ENCODE peak calls at places on chromosome 3, in eight cellular contexts. Y is H1, E is spleen, R is HL-60, L is stomach, X is transverse colon, P is prostate gland, Q is sigmoid colon. D is an unnamed sample.

GRCh38 chr3:21462151-21462550 is 288.9 kb downstream of the ZNF385D start:
- DNase-seq in X (no peak), L (no peak), E (no peak), P (no peak), Y (no peak), R (no peak), Q (no peak), D (no peak)

GRCh38 chr3:148718982-148719862 is 21.5 kb downstream of the AGTR1 start:
- DNase-seq in P (no peak), Y (no peak), L (no peak), Q (no peak), E (no peak), X (no peak), R (no peak), D (no peak)

GRCh38 chr3:71245052-71245488 is 338.5 kb downstream of the FOXP1 start:
- DNase-seq in E (no peak), L (no peak), P (peak; percentile 16), Q (peak; percentile 87), R (no peak), X (peak; percentile 24), Y (no peak), D (no peak)

GRCh38 chr3:136819784-136820640 is 1.1 kb downstream of the SLC35G2 start:
- DNase-seq in R (no peak), Y (peak; percentile 76), X (peak; percentile 29), E (peak; percentile 84), L (peak; percentile 31), Q (peak; percentile 74), P (peak; percentile 26), D (peak; percentile 57)

GRCh38 chr3:192772495-192772894 is 45.2 kb upstream of the FGF12 start:
- DNase-seq in Y (peak; percentile 60), L (peak; percentile 35), X (no peak), Q (no peak), E (no peak), P (peak; percentile 31), R (no peak), D (no peak)

GRCh38 chr3:117626577-117626976 is 917.0 kb downstream of the TUSC7 start:
- DNase-seq in P (no peak), Y (no peak), Q (no peak), L (no peak), R (no peak), X (no peak), E (no peak), D (no peak)

GRCh38 chr3:44648564-44649229 is at the start of gene ZNF35:
- DNase-seq in Y (peak; percentile 86), X (peak; percentile 77), R (peak; percentile 86), L (peak; percentile 75), Q (peak; percentile 85), P (peak; percentile 69), E (peak; percentile 90), D (peak; percentile 46)

GRCh38 chr3:135975053-135975452 is 9.5 kb downstream of the PPP2R3A start:
- DNase-seq in Y (no peak), L (no peak), R (no peak), P (no peak), E (no peak), Q (no peak), X (no peak), D (no peak)

GRCh38 chr3:174358252-174358651 is 500.9 kb upstream of the NAALADL2 start:
- DNase-seq in P (no peak), Y (no peak), Q (no peak), E (no peak), L (no peak), R (no peak), X (no peak), D (no peak)

GRCh38 chr3:115697263-115698053 is 74.1 kb downstream of the GAP43 start:
- DNase-seq in Y (no peak), Q (no peak), R (no peak), L (no peak), X (no peak), E (no peak), P (no peak), D (no peak)

GRCh38 chr3:155934215-155934614 is 63.8 kb downstream of the GMPS start:
- DNase-seq in L (no peak), R (no peak), X (no peak), E (no peak), Q (no peak), P (no peak), Y (no peak), D (no peak)

GRCh38 chr3:46821553-46821952 is 41.7 kb downstream of the MYL3 start:
- DNase-seq in L (no peak), X (no peak), Y (no peak), E (no peak), Q (no peak), P (no peak), R (no peak), D (no peak)

GRCh38 chr3:132228923-132229322 is 88.3 kb upstream of the ACP3 start:
- DNase-seq in R (no peak), Y (no peak), L (no peak), E (no peak), P (no peak), Q (no peak), X (no peak), D (no peak)

GRCh38 chr3:134666466-134666865 is 15.6 kb upstream of the KY start:
- DNase-seq in L (no peak), Q (no peak), Y (no peak), R (no peak), X (no peak), P (no peak), E (no peak), D (no peak)

GRCh38 chr3:114093596-114093995 is 37.1 kb downstream of the QTRT2 start:
- DNase-seq in X (peak; percentile 16), Y (no peak), L (peak; percentile 30), P (peak; percentile 24), Q (peak; percentile 63), R (peak; percentile 28), E (no peak), D (no peak)

GRCh38 chr3:71744738-71745137 is 8.9 kb upstream of the GPR27 start:
- DNase-seq in X (no peak), Q (no peak), L (no peak), P (no peak), R (no peak), Y (no peak), E (no peak), D (no peak)

GRCh38 chr3:10747341-10747740 is 68.7 kb upstream of the SLC6A11 start:
- DNase-seq in P (no peak), Y (no peak), X (no peak), R (no peak), Q (no peak), L (no peak), E (no peak), D (no peak)

GRCh38 chr3:30140356-30140755 is 466.0 kb upstream of the TGFBR2 start:
- DNase-seq in Y (no peak), R (no peak), P (no peak), E (no peak), X (no peak), Q (no peak), L (no peak), D (no peak)

GRCh38 chr3:8769088-8769822 is at the start of gene OXTR:
- DNase-seq in Q (no peak), E (peak; percentile 89), L (peak; percentile 54), Y (peak; percentile 97), X (peak; percentile 54), R (peak; percentile 15), P (peak; percentile 40), D (peak; percentile 38)

GRCh38 chr3:78855190-78855589 is 912.6 kb downstream of the ROBO1 start:
- DNase-seq in L (no peak), R (no peak), E (no peak), Q (no peak), Y (no peak), P (no peak), X (no peak), D (no peak)
- TF ChIP-seq POLR2AphosphoS5 in L (no peak), R (no peak), E (no peak), Q (no peak), Y (no peak), P (no peak), X (no peak), D (no peak)

GRCh38 chr3:50238549-50239026 is 2.6 kb downstream of the GNAI2 start:
- DNase-seq in Y (no peak), X (peak; percentile 93), L (peak; percentile 95), R (no peak), P (peak; percentile 95), E (peak; percentile 92), Q (peak; percentile 96), D (no peak)
- TF ChIP-seq CTCF in Y (peak; percentile 26), X (no peak), L (no peak), R (no peak), P (no peak), E (no peak), Q (no peak), D (no peak)

GRCh38 chr3:127607675-127608361 is 9.6 kb downstream of the MCM2 start:
- DNase-seq in X (no peak), Y (no peak), P (no peak), R (no peak), Q (no peak), L (no peak), E (peak; percentile 21), D (no peak)

GRCh38 chr3:127608362-127608718 is 10.1 kb downstream of the MCM2 start:
- DNase-seq in P (no peak), X (no peak), Q (no peak), R (no peak), E (peak; percentile 70), Y (no peak), L (no peak), D (no peak)

GRCh38 chr3:127604546-127605165 is 6.4 kb downstream of the MCM2 start:
- DNase-seq in L (no peak), R (no peak), E (peak; percentile 70), Q (no peak), X (no peak), P (no peak), Y (no peak), D (no peak)

GRCh38 chr3:127606981-127607595 is 8.9 kb downstream of the MCM2 start:
- DNase-seq in X (no peak), P (peak; percentile 95), R (no peak), Y (no peak), E (peak; percentile 52), L (no peak), Q (no peak), D (no peak)

DNA sequence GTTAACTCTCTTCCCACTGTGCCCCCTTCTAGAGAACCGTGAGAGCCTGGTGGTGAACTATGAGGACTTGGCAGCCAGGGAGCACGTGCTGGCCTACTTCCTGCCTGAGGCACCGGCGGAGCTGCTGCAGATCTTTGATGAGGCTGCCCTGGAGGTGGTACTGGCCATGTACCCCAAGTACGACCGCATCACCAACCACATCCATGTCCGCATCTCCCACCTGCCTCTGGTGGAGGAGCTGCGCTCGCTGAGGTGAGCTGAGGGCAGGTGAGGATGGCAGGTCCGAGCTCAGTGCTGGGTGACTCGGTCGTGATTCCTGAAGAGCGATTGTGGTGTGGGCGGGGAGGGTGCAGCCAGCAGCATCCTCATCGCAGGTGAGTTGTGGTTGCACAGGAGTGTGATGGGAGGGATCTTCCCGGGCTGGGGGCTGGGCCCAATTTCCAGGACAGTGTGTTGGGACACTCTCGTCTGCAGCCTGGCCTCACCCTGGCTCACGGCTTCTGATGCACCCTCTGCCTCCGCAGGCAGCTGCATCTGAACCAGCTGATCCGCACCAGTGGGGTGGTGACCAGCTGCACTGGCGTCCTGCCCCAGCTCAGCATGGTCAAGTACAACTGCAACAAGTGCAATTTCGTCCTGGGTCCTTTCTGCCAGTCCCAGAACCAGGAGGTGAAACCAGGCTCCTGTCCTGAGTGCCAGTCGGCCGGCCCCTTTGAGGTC is 8.0 kb downstream of the MCM2 start:
- DNase-seq in P (no peak), R (no peak), L (no peak), E (peak; percentile 64), Y (no peak), Q (no peak), X (no peak), D (no peak)
- TF ChIP-seq POLR2AphosphoS5 in P (no peak), R (no peak), L (no peak), E (no peak), Y (peak; percentile 60), Q (no peak), X (no peak), D (no peak)

GRCh38 chr3:72811551-72811950 is 36.7 kb downstream of the SHQ1 start:
- DNase-seq in R (no peak), L (no peak), E (no peak), Y (no peak), P (no peak), Q (no peak), X (no peak), D (no peak)
- TF ChIP-seq CTCF in R (no peak), L (no peak), E (no peak), Y (peak; percentile 41), P (no peak), Q (no peak), X (no peak), D (no peak)

D was measured in Panc1.